ENCODE peak calls at places on chromosome 7, in ten cellular contexts. L is GM04504; K is G401; P is frontal cortex; Q is H9; M is posterior cingulate gyrus; F is bronchial epithelial cell; H is RPMI8226; V is activated CD4-positive, alpha-beta T cell treated with anti-CD3 and anti-CD28 coated beads, Interleukin-2, amount 50 U/mL, for 4 hours; I is body of pancreas. G is an unnamed sample.

GRCh38 chr7:133534816-133535215 is 281.9 kb downstream of the EXOC4 start:
- DNase-seq in L (no peak), K (no peak), P (no peak), Q (no peak), M (no peak), F (no peak), H (no peak), V (no peak), I (no peak), G (no peak)

GRCh38 chr7:50394315-50394714 is 55.8 kb downstream of the FIGNL1 start:
- DNase-seq in L (no peak), K (no peak), P (no peak), Q (no peak), M (no peak), F (no peak), H (no peak), V (no peak), I (no peak), G (no peak)

GRCh38 chr7:55065511-55066229 is 46.9 kb downstream of the EGFR start:
- DNase-seq in L (no peak), K (no peak), P (no peak), Q (peak; percentile 40), M (no peak), F (peak; percentile 86), H (no peak), V (no peak), I (no peak), G (peak; percentile 85)

GRCh38 chr7:140402178-140402835 is 1.6 kb upstream of the RAB19 start:
- DNase-seq in L (no peak), K (no peak), P (no peak), Q (no peak), M (no peak), F (peak; percentile 46), H (no peak), V (no peak), I (no peak), G (peak; percentile 81)

GRCh38 chr7:2719007-2719406 is 31.0 kb downstream of the AMZ1 start:
- DNase-seq in L (no peak), K (peak; percentile 19), P (no peak), Q (peak; percentile 81), M (no peak), F (no peak), H (peak; percentile 42), V (peak; percentile 47), I (no peak), G (no peak)

GRCh38 chr7:142114207-142114606 is 2.7 kb downstream of the MGAM2 start:
- DNase-seq in L (no peak), K (no peak), P (no peak), Q (no peak), M (no peak), F (no peak), H (no peak), V (no peak), I (peak; percentile 19), G (no peak)

GRCh38 chr7:98251844-98252639 is at the start of gene TECPR1:
- DNase-seq in L (peak; percentile 74), K (peak; percentile 92), P (peak; percentile 99), Q (peak; percentile 96), M (peak; percentile 95), F (peak; percentile 77), H (peak; percentile 98), V (peak; percentile 66), I (peak; percentile 97), G (peak; percentile 92)

GRCh38 chr7:39838326-39838725 is 111.7 kb upstream of the CDK13 start:
- DNase-seq in L (no peak), K (no peak), P (no peak), Q (no peak), M (no peak), F (peak; percentile 69), H (peak; percentile 99), V (no peak), I (peak; percentile 16), G (no peak)

GRCh38 chr7:102925962-102926825 is 13.4 kb downstream of the LRRC17 start:
- DNase-seq in L (peak; percentile 32), K (no peak), P (no peak), Q (no peak), M (no peak), F (no peak), H (no peak), V (no peak), I (no peak), G (peak; percentile 26)

GRCh38 chr7:42685911-42686310 is 226.0 kb downstream of the C7orf25 start:
- DNase-seq in L (no peak), K (no peak), P (no peak), Q (no peak), M (no peak), F (no peak), H (no peak), V (no peak), I (no peak), G (no peak)

GRCh38 chr7:133434246-133434865 is 181.5 kb downstream of the EXOC4 start:
- DNase-seq in L (peak; percentile 16), K (peak; percentile 61), P (no peak), Q (no peak), M (no peak), F (peak; percentile 16), H (peak; percentile 15), V (no peak), I (no peak), G (peak; percentile 33)

GRCh38 chr7:89914673-89915072 is 239.6 kb upstream of the STEAP1 start:
- DNase-seq in L (no peak), K (no peak), P (no peak), Q (no peak), M (no peak), F (no peak), H (no peak), V (no peak), I (no peak), G (no peak)

GRCh38 chr7:154096-154835 is 38.1 kb upstream of the FAM20C start:
- DNase-seq in L (no peak), K (no peak), P (no peak), Q (no peak), M (peak; percentile 8), F (no peak), H (no peak), V (no peak), I (no peak), G (no peak)

GRCh38 chr7:28922618-28923331 is 35.4 kb downstream of the TRIL start:
- DNase-seq in L (peak; percentile 25), K (peak; percentile 90), P (no peak), Q (peak; percentile 71), M (peak; percentile 45), F (peak; percentile 71), H (peak; percentile 79), V (peak; percentile 54), I (peak; percentile 68), G (peak; percentile 55)

GRCh38 chr7:519429-519973 is at the start of gene PDGFA:
- DNase-seq in L (no peak), K (peak; percentile 36), P (peak; percentile 87), Q (no peak), M (no peak), F (no peak), H (peak; percentile 77), V (no peak), I (peak; percentile 68), G (peak; percentile 58)

GRCh38 chr7:137937202-137937560 is 64.7 kb downstream of the CREB3L2 start:
- DNase-seq in L (no peak), K (no peak), P (no peak), Q (no peak), M (no peak), F (no peak), H (no peak), V (no peak), I (peak; percentile 38), G (peak; percentile 78)

GRCh38 chr7:87028636-87029035 is 30.8 kb downstream of the ELAPOR2 start:
- DNase-seq in L (no peak), K (no peak), P (no peak), Q (no peak), M (no peak), F (no peak), H (no peak), V (no peak), I (no peak), G (no peak)

GRCh38 chr7:48101880-48102448 is 12.9 kb downstream of the UPP1 start:
- DNase-seq in L (no peak), K (no peak), P (no peak), Q (no peak), M (no peak), F (no peak), H (no peak), V (no peak), I (no peak), G (no peak)

GRCh38 chr7:4103352-4104091 is 578.6 kb upstream of the FOXK1 start:
- DNase-seq in L (no peak), K (no peak), P (no peak), Q (peak; percentile 52), M (no peak), F (no peak), H (peak; percentile 79), V (no peak), I (no peak), G (no peak)

GRCh38 chr7:53800746-53801145 is 741.4 kb upstream of the VSTM2A start:
- DNase-seq in L (no peak), K (no peak), P (no peak), Q (no peak), M (no peak), F (no peak), H (no peak), V (no peak), I (no peak), G (no peak)

GRCh38 chr7:50657341-50657873 is 92.2 kb upstream of the DDC start:
- DNase-seq in L (no peak), K (no peak), P (no peak), Q (no peak), M (no peak), F (no peak), H (no peak), V (no peak), I (no peak), G (peak; percentile 97)

GRCh38 chr7:95687759-95688343 is 84.5 kb upstream of the DYNC1I1 start:
- DNase-seq in L (no peak), K (peak; percentile 19), P (no peak), Q (no peak), M (no peak), F (peak; percentile 21), H (peak; percentile 45), V (no peak), I (no peak), G (peak; percentile 15)

GRCh38 chr7:144596953-144597352 is 193.5 kb upstream of the NOBOX start:
- DNase-seq in L (no peak), K (no peak), P (no peak), Q (no peak), M (no peak), F (no peak), H (no peak), V (no peak), I (no peak), G (no peak)

GRCh38 chr7:91397612-91398011 is 133.4 kb downstream of the FZD1 start:
- DNase-seq in L (no peak), K (no peak), P (no peak), Q (no peak), M (no peak), F (no peak), H (no peak), V (no peak), I (no peak), G (no peak)

GRCh38 chr7:98562336-98563182 is 54.5 kb upstream of the NPTX2 start:
- DNase-seq in L (no peak), K (no peak), P (no peak), Q (no peak), M (no peak), F (no peak), H (no peak), V (no peak), I (no peak), G (no peak)

GRCh38 chr7:117993377-117994003 is 120.2 kb upstream of the CTTNBP2 start:
- DNase-seq in L (no peak), K (peak; percentile 36), P (no peak), Q (peak; percentile 89), M (no peak), F (peak; percentile 62), H (peak; percentile 53), V (no peak), I (no peak), G (no peak)

GRCh38 chr7:78787854-78788253 is 665.6 kb downstream of the MAGI2 start:
- DNase-seq in L (no peak), K (no peak), P (no peak), Q (no peak), M (no peak), F (peak; percentile 69), H (no peak), V (no peak), I (no peak), G (no peak)

GRCh38 chr7:31192996-31193395 is 140.9 kb downstream of the ADCYAP1R1 start:
- DNase-seq in L (no peak), K (peak; percentile 79), P (peak; percentile 39), Q (peak; percentile 90), M (peak; percentile 72), F (peak; percentile 38), H (peak; percentile 52), V (no peak), I (peak; percentile 56), G (peak; percentile 8)

G was measured in fibroblast of gingiva.